ENCODE peak calls at places on chromosome 3, in seven cellular contexts. C, L, S, A, I, K and J are unnamed samples.

GRCh38 chr3:1847571-1847970 is 251.1 kb upstream of the CNTN4 start:
- DNase-seq in L (no peak), S (no peak), C (no peak), K (no peak), I (no peak), A (no peak), J (no peak)

GRCh38 chr3:137714551-137714950 is 49.6 kb upstream of the SOX14 start:
- DNase-seq in A (no peak), I (no peak), L (no peak), C (no peak), K (no peak), S (no peak), J (no peak)

GRCh38 chr3:158717576-158717975 is 14.7 kb downstream of the RARRES1 start:
- DNase-seq in I (no peak), A (no peak), S (no peak), C (no peak), L (no peak), K (no peak), J (no peak)

GRCh38 chr3:46960081-46960701 is 16.4 kb downstream of the CCDC12 start:
- DNase-seq in L (peak), C (no peak), I (no peak), S (peak), K (peak), A (no peak), J (no peak)

GRCh38 chr3:88385090-88385489 is 235.3 kb downstream of the C3orf38 start:
- DNase-seq in A (no peak), I (no peak), L (no peak), C (no peak), K (no peak), S (no peak), J (no peak)

GRCh38 chr3:169022457-169022856 is 641.1 kb downstream of the MECOM start:
- DNase-seq in S (no peak), I (no peak), C (no peak), K (peak), L (no peak), A (no peak), J (no peak)

GRCh38 chr3:197186887-197187588 is 111.4 kb downstream of the DLG1 start:
- DNase-seq in A (no peak), L (peak), S (no peak), I (peak), C (no peak), K (peak), J (no peak)

GRCh38 chr3:15443826-15444524 is 16.6 kb downstream of the EAF1 start:
- DNase-seq in C (no peak), L (peak), I (no peak), K (peak), S (no peak), A (no peak), J (no peak)

GRCh38 chr3:19506171-19506570 is 357.9 kb downstream of the KCNH8 start:
- DNase-seq in I (no peak), K (no peak), L (no peak), A (no peak), C (no peak), S (no peak), J (no peak)

GRCh38 chr3:78820497-78820896 is 947.3 kb downstream of the ROBO1 start:
- DNase-seq in S (no peak), L (no peak), K (no peak), A (no peak), I (no peak), C (no peak), J (no peak)

GRCh38 chr3:134527037-134527436 is 41.2 kb downstream of the CEP63 start:
- DNase-seq in L (no peak), K (no peak), I (no peak), A (peak), S (no peak), C (no peak), J (no peak)

GRCh38 chr3:157175678-157176077 is 15.7 kb upstream of the CCNL1 start:
- DNase-seq in A (no peak), L (peak), S (no peak), I (no peak), C (peak), K (peak), J (no peak)

GRCh38 chr3:81799403-81799802 is 38.0 kb upstream of the GBE1 start:
- DNase-seq in S (no peak), A (no peak), L (peak), C (no peak), K (peak), I (no peak), J (no peak)

GRCh38 chr3:189813652-189814245 is 182.6 kb downstream of the TP63 start:
- DNase-seq in K (no peak), S (no peak), A (no peak), I (no peak), L (no peak), C (no peak), J (no peak)

GRCh38 chr3:196666001-196666867 is 26.7 kb downstream of the NRROS start:
- DNase-seq in S (no peak), K (peak), A (no peak), C (no peak), L (peak), I (peak), J (no peak)

GRCh38 chr3:180875071-180875698 is 37.3 kb upstream of the FXR1 start:
- DNase-seq in S (no peak), I (no peak), A (no peak), C (no peak), L (no peak), K (no peak), J (no peak)

GRCh38 chr3:197372076-197372661 is 73.8 kb upstream of the DLG1 start:
- DNase-seq in S (no peak), C (peak), I (no peak), A (peak), L (peak), K (peak), J (no peak)

GRCh38 chr3:139227165-139227564 is 116.7 kb upstream of the MRPS22 start:
- DNase-seq in K (no peak), A (no peak), I (no peak), C (no peak), L (no peak), S (peak), J (no peak)

GRCh38 chr3:151410891-151411559 is 26.5 kb upstream of the P2RY12 start:
- DNase-seq in L (peak), S (no peak), K (peak), I (no peak), A (no peak), C (no peak), J (no peak)

GRCh38 chr3:113560845-113561623 is 28.7 kb downstream of the SIDT1 start:
- DNase-seq in A (no peak), I (no peak), L (peak), S (no peak), C (no peak), K (no peak), J (no peak)

GRCh38 chr3:183371672-183371968 is 56.8 kb downstream of the MCF2L2 start:
- DNase-seq in K (peak), L (no peak), S (no peak), C (no peak), I (no peak), A (no peak), J (no peak)

GRCh38 chr3:107892960-107893359 is 197.9 kb downstream of the CD47 start:
- DNase-seq in C (no peak), I (no peak), A (no peak), L (no peak), S (no peak), K (no peak), J (no peak)

GRCh38 chr3:165624761-165625160 is 212.5 kb downstream of the BCHE start:
- DNase-seq in S (no peak), A (no peak), K (peak), I (no peak), C (no peak), L (peak), J (no peak)

DNA sequence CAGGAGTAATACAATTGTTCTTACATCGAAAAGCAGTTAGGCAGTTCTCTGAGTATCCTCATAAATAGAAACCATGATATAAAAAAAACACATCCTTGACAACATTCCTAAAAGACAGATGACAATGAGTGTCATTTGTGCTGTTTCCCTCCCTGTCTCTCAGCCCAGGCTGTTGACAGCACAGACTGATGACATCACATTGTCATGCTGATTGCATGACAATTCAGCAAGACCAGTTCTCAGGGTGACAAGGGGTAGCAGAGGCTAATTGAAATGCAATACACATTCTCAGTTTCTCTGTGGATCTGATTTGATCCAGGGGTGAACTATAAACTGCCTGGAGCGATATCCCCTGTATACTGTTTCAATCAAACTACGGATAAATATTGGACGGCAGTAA is 16.9 kb upstream of the EIF1B start:
- DNase-seq in I (no peak), A (no peak), C (no peak), K (no peak), L (no peak), S (no peak), J (no peak)
- H3K27ac ChIP-seq in I (no peak), A (no peak), C (no peak), K (no peak), L (no peak), S (no peak), J (peak)

DNA sequence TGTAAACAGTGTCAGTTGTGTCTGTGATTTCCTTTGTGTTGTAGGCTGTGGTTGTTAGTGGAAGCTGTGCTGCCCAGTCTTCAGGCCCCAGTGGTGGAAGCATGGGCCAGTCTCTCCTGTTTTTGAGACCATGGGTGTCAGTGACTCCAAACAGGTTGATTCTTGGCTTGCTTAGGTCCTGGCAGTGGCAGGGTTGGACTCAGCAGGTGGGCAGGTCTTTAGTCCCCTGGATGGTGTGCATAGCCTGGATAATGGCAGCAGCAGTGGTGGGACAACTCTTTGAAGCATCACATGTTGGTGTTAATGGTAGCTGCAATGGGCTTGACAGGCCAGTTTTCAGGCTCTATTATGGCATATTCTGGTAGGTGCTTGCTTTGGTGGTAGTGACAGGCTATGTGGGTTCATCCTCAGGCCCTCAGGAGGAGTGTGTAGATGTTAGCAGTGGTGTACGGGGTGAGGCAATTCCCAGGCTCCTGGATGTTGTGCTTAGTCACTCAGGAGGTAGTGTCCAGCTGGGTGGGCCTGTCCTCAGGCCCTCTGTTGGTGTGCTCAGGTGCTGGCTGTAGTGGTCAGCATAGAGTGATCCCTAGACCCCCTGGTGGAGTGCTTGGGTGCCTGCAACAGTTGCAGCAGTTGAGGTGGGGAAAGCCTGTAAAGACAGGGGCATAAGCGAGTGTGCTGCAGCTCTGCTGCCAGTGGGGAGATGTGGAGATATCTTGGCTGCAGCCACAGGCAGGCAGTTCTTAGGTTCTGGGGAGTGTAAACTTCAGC is 596.7 kb downstream of the PDCD6IP start:
- DNase-seq in S (no peak), C (no peak), L (no peak), K (no peak), A (no peak), I (no peak), J (no peak)
- H3K27ac ChIP-seq in S (no peak), C (no peak), L (no peak), K (no peak), A (no peak), I (no peak), J (no peak)

DNA sequence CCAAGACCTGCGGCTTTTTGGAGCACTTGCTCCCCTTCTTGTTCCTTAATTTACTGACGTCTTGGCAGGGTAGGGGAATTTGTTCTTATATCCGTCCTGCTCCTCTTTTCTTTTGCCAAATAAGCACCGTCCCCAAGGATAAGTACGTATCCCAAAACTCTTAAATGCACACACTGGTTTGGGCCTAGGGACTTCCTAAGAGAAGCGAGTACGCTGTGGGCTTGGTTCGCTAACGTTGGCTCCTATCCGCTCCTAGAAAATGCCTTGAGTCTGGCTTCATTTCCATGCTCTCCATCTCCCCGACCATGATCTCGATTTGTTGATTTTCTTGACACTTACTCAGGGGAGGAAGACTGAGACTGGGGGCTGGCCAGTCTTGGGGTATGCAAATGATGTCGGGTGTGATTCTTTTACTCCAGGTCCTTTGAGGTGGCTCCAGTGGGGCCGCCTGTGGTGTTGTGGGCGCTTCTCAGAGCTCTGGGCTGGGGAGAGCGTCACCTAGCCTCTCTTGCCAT is 1.3 kb downstream of the MYRIP start:
- DNase-seq in L (no peak), C (no peak), S (no peak), A (no peak), K (no peak), I (no peak), J (no peak)
- H3K27ac ChIP-seq in L (no peak), C (no peak), S (no peak), A (no peak), K (no peak), I (no peak), J (peak)

GRCh38 chr3:70829101-70829500 is 516.7 kb upstream of the MDFIC2 start:
- DNase-seq in L (peak), I (no peak), K (peak), S (no peak), A (no peak), C (no peak), J (no peak)

GRCh38 chr3:70832811-70833509 is 520.5 kb upstream of the MDFIC2 start:
- DNase-seq in L (peak), K (no peak), A (no peak), C (no peak), S (no peak), I (no peak), J (no peak)

GRCh38 chr3:70833510-70833835 is 521.0 kb upstream of the MDFIC2 start:
- DNase-seq in L (no peak), A (no peak), C (no peak), K (no peak), S (no peak), I (no peak), J (no peak)

GRCh38 chr3:70832035-70832795 is 519.8 kb upstream of the MDFIC2 start:
- DNase-seq in L (peak), I (peak), A (no peak), C (no peak), K (no peak), S (no peak), J (no peak)
- H3K27ac ChIP-seq in L (peak), I (peak), A (peak), C (no peak), K (peak), S (no peak), J (no peak)